ENCODE peak calls at places on chromosome 7, in six cellular contexts. One of them, this sample, is unnamed.

GRCh38 chr7:41984888-41985287 is 252.1 kb downstream of the GLI3 start:
- DNase-seq in body of pancreas: no peak
- DNase-seq in right lobe of liver: no peak
- DNase-seq in IMR-90: peak
- DNase-seq in ovary: no peak
- DNase-seq in lung: no peak
- DNase-seq in this sample: no peak

GRCh38 chr7:135925205-135925604 is 52.0 kb downstream of the MTPN start:
- DNase-seq in body of pancreas: no peak
- DNase-seq in right lobe of liver: no peak
- DNase-seq in IMR-90: peak
- DNase-seq in ovary: no peak
- DNase-seq in lung: no peak
- DNase-seq in this sample: no peak

GRCh38 chr7:115116773-115117715 is 195.2 kb downstream of the MDFIC start:
- DNase-seq in body of pancreas: peak
- DNase-seq in right lobe of liver: no peak
- DNase-seq in IMR-90: no peak
- DNase-seq in ovary: no peak
- DNase-seq in lung: no peak
- DNase-seq in this sample: no peak

GRCh38 chr7:157612664-157613561 is 276.1 kb downstream of the DNAJB6 start:
- DNase-seq in body of pancreas: peak
- DNase-seq in right lobe of liver: no peak
- DNase-seq in IMR-90: no peak
- DNase-seq in ovary: peak
- DNase-seq in lung: no peak
- DNase-seq in this sample: no peak

GRCh38 chr7:152896217-152896616 is 136.7 kb downstream of the ACTR3B start:
- DNase-seq in body of pancreas: no peak
- DNase-seq in right lobe of liver: no peak
- DNase-seq in IMR-90: no peak
- DNase-seq in ovary: no peak
- DNase-seq in lung: no peak
- DNase-seq in this sample: no peak

GRCh38 chr7:149198161-149198816 is 2.9 kb downstream of the ZNF282 start:
- DNase-seq in body of pancreas: no peak
- DNase-seq in right lobe of liver: no peak
- DNase-seq in IMR-90: no peak
- DNase-seq in ovary: no peak
- DNase-seq in lung: no peak
- DNase-seq in this sample: no peak

GRCh38 chr7:33705333-33705833 is 200.0 kb upstream of the BMPER start:
- DNase-seq in body of pancreas: no peak
- DNase-seq in right lobe of liver: no peak
- DNase-seq in IMR-90: no peak
- DNase-seq in ovary: no peak
- DNase-seq in lung: no peak
- DNase-seq in this sample: no peak

GRCh38 chr7:80772347-80773101 is 134.1 kb downstream of the CD36 start:
- DNase-seq in body of pancreas: no peak
- DNase-seq in right lobe of liver: no peak
- DNase-seq in IMR-90: no peak
- DNase-seq in ovary: no peak
- DNase-seq in lung: no peak
- DNase-seq in this sample: no peak

GRCh38 chr7:102471791-102472125 is 7.0 kb downstream of the POLR2J start:
- DNase-seq in body of pancreas: no peak
- DNase-seq in right lobe of liver: peak
- DNase-seq in IMR-90: no peak
- DNase-seq in ovary: peak
- DNase-seq in lung: no peak
- DNase-seq in this sample: no peak

GRCh38 chr7:4319280-4319679 is 362.8 kb upstream of the FOXK1 start:
- DNase-seq in body of pancreas: no peak
- DNase-seq in right lobe of liver: no peak
- DNase-seq in IMR-90: no peak
- DNase-seq in ovary: no peak
- DNase-seq in lung: no peak
- DNase-seq in this sample: no peak

GRCh38 chr7:134031835-134032617 is 95.1 kb upstream of the LRGUK start:
- DNase-seq in body of pancreas: no peak
- DNase-seq in right lobe of liver: no peak
- DNase-seq in IMR-90: peak
- DNase-seq in ovary: no peak
- DNase-seq in lung: no peak
- DNase-seq in this sample: no peak

GRCh38 chr7:28658392-28658791 is 246.1 kb downstream of the CREB5 start:
- DNase-seq in body of pancreas: no peak
- DNase-seq in right lobe of liver: no peak
- DNase-seq in IMR-90: no peak
- DNase-seq in ovary: no peak
- DNase-seq in lung: no peak
- DNase-seq in this sample: no peak

GRCh38 chr7:55522268-55522902 is 49.9 kb downstream of the VOPP1 start:
- DNase-seq in body of pancreas: no peak
- DNase-seq in right lobe of liver: no peak
- DNase-seq in IMR-90: no peak
- DNase-seq in ovary: no peak
- DNase-seq in lung: no peak
- DNase-seq in this sample: no peak

GRCh38 chr7:27689045-27689877 is 26.6 kb upstream of the HIBADH start:
- DNase-seq in body of pancreas: peak
- DNase-seq in right lobe of liver: no peak
- DNase-seq in IMR-90: peak
- DNase-seq in ovary: no peak
- DNase-seq in lung: no peak
- DNase-seq in this sample: peak

GRCh38 chr7:17623546-17624185 is 316.6 kb downstream of the SNX13 start:
- DNase-seq in body of pancreas: no peak
- DNase-seq in right lobe of liver: no peak
- DNase-seq in IMR-90: peak
- DNase-seq in ovary: no peak
- DNase-seq in lung: no peak
- DNase-seq in this sample: no peak

GRCh38 chr7:2929321-2930201 is 85.5 kb upstream of the GNA12 start:
- DNase-seq in body of pancreas: no peak
- DNase-seq in right lobe of liver: peak
- DNase-seq in IMR-90: no peak
- DNase-seq in ovary: peak
- DNase-seq in lung: no peak
- DNase-seq in this sample: no peak

GRCh38 chr7:38512704-38513103 is 118.5 kb downstream of the AMPH start:
- DNase-seq in body of pancreas: no peak
- DNase-seq in right lobe of liver: no peak
- DNase-seq in IMR-90: peak
- DNase-seq in ovary: no peak
- DNase-seq in lung: no peak
- DNase-seq in this sample: no peak

GRCh38 chr7:118731854-118732253 is 507.4 kb downstream of the ANKRD7 start:
- DNase-seq in body of pancreas: no peak
- DNase-seq in right lobe of liver: no peak
- DNase-seq in IMR-90: no peak
- DNase-seq in ovary: no peak
- DNase-seq in lung: no peak
- DNase-seq in this sample: no peak

GRCh38 chr7:28672397-28672797 is 260.1 kb downstream of the CREB5 start:
- DNase-seq in body of pancreas: no peak
- DNase-seq in right lobe of liver: no peak
- DNase-seq in IMR-90: no peak
- DNase-seq in ovary: no peak
- DNase-seq in lung: no peak
- DNase-seq in this sample: no peak

GRCh38 chr7:38374507-38374906 is 101.1 kb upstream of the TARP start:
- DNase-seq in body of pancreas: peak
- DNase-seq in right lobe of liver: no peak
- DNase-seq in IMR-90: peak
- DNase-seq in ovary: no peak
- DNase-seq in lung: no peak
- DNase-seq in this sample: peak

GRCh38 chr7:23662124-23662982 is 17.6 kb upstream of the FAM221A start:
- DNase-seq in body of pancreas: peak
- DNase-seq in right lobe of liver: no peak
- DNase-seq in IMR-90: peak
- DNase-seq in ovary: no peak
- DNase-seq in lung: no peak
- DNase-seq in this sample: no peak

GRCh38 chr7:129949292-129950133 is 3.2 kb downstream of the UBE2H start:
- DNase-seq in body of pancreas: peak
- DNase-seq in right lobe of liver: no peak
- DNase-seq in IMR-90: peak
- DNase-seq in ovary: peak
- DNase-seq in lung: peak
- DNase-seq in this sample: peak

GRCh38 chr7:134941947-134942346 is 44.4 kb upstream of the AGBL3 start:
- DNase-seq in body of pancreas: peak
- DNase-seq in right lobe of liver: no peak
- DNase-seq in IMR-90: no peak
- DNase-seq in ovary: no peak
- DNase-seq in lung: no peak
- DNase-seq in this sample: no peak

GRCh38 chr7:157964521-157964920 is 623.1 kb downstream of the PTPRN2 start:
- DNase-seq in body of pancreas: no peak
- DNase-seq in right lobe of liver: no peak
- DNase-seq in IMR-90: no peak
- DNase-seq in ovary: no peak
- DNase-seq in lung: no peak
- DNase-seq in this sample: no peak

GRCh38 chr7:151699147-151699546 is 177.8 kb downstream of the PRKAG2 start:
- DNase-seq in body of pancreas: no peak
- DNase-seq in right lobe of liver: peak
- DNase-seq in IMR-90: peak
- DNase-seq in ovary: peak
- DNase-seq in lung: no peak
- DNase-seq in this sample: no peak

GRCh38 chr7:20158684-20159083 is 58.5 kb downstream of the MACC1 start:
- DNase-seq in body of pancreas: no peak
- DNase-seq in right lobe of liver: no peak
- DNase-seq in IMR-90: peak
- DNase-seq in ovary: no peak
- DNase-seq in lung: no peak
- DNase-seq in this sample: peak
- TF ChIP-seq CTCF in body of pancreas: peak
- TF ChIP-seq CTCF in right lobe of liver: no peak
- TF ChIP-seq CTCF in IMR-90: peak
- TF ChIP-seq CTCF in ovary: no peak
- TF ChIP-seq CTCF in lung: no peak
- TF ChIP-seq CTCF in this sample: no peak

GRCh38 chr7:46681865-46682503 is 760.9 kb upstream of the IGFBP3 start:
- DNase-seq in body of pancreas: no peak
- DNase-seq in right lobe of liver: no peak
- DNase-seq in IMR-90: no peak
- DNase-seq in ovary: peak
- DNase-seq in lung: no peak
- DNase-seq in this sample: peak
- TF ChIP-seq CTCF in body of pancreas: no peak
- TF ChIP-seq CTCF in right lobe of liver: no peak
- TF ChIP-seq CTCF in IMR-90: no peak
- TF ChIP-seq CTCF in ovary: no peak
- TF ChIP-seq CTCF in lung: no peak
- TF ChIP-seq CTCF in this sample: no peak

GRCh38 chr7:100109521-100110163 is 8.2 kb downstream of the AP4M1 start:
- DNase-seq in body of pancreas: no peak
- DNase-seq in right lobe of liver: no peak
- DNase-seq in IMR-90: no peak
- DNase-seq in ovary: no peak
- DNase-seq in lung: no peak
- DNase-seq in this sample: no peak

GRCh38 chr7:100107890-100108289 is 6.4 kb downstream of the AP4M1 start:
- DNase-seq in body of pancreas: no peak
- DNase-seq in right lobe of liver: no peak
- DNase-seq in IMR-90: no peak
- DNase-seq in ovary: no peak
- DNase-seq in lung: no peak
- DNase-seq in this sample: no peak

GRCh38 chr7:100115026-100115425 is 4.1 kb downstream of the TAF6 start:
- DNase-seq in body of pancreas: no peak
- DNase-seq in right lobe of liver: no peak
- DNase-seq in IMR-90: no peak
- DNase-seq in ovary: no peak
- DNase-seq in lung: no peak
- DNase-seq in this sample: no peak

GRCh38 chr7:100111156-100111555 is 8.0 kb downstream of the TAF6 start:
- DNase-seq in body of pancreas: no peak
- DNase-seq in right lobe of liver: no peak
- DNase-seq in IMR-90: no peak
- DNase-seq in ovary: no peak
- DNase-seq in lung: no peak
- DNase-seq in this sample: no peak

DNA sequence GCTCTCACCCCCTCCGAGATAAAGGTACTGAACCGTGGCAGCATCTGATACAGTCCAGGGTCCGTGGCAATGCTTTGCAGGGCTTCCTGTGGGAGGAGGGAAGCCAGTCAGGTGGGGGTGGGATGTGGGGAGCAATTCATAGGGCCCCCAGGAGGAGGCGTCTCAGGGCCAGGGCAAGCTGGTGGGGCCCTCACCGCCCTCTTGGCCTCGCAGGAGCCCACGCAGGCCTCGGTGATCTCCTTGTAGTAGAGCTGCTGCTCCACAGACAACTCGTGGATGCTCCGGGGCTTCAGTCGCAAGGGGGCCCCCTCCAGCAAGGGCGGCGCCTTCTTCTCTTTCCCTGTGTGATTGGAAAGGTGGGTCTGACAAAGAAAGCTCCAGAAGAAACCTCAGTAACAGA is 7.2 kb downstream of the TAF6 start:
- DNase-seq in body of pancreas: no peak
- DNase-seq in right lobe of liver: no peak
- DNase-seq in IMR-90: no peak
- DNase-seq in ovary: no peak
- DNase-seq in lung: no peak
- DNase-seq in this sample: no peak
- TF ChIP-seq CTCF in body of pancreas: no peak
- TF ChIP-seq CTCF in right lobe of liver: no peak
- TF ChIP-seq CTCF in IMR-90: no peak
- TF ChIP-seq CTCF in ovary: no peak
- TF ChIP-seq CTCF in lung: no peak
- TF ChIP-seq CTCF in this sample: no peak

DNA sequence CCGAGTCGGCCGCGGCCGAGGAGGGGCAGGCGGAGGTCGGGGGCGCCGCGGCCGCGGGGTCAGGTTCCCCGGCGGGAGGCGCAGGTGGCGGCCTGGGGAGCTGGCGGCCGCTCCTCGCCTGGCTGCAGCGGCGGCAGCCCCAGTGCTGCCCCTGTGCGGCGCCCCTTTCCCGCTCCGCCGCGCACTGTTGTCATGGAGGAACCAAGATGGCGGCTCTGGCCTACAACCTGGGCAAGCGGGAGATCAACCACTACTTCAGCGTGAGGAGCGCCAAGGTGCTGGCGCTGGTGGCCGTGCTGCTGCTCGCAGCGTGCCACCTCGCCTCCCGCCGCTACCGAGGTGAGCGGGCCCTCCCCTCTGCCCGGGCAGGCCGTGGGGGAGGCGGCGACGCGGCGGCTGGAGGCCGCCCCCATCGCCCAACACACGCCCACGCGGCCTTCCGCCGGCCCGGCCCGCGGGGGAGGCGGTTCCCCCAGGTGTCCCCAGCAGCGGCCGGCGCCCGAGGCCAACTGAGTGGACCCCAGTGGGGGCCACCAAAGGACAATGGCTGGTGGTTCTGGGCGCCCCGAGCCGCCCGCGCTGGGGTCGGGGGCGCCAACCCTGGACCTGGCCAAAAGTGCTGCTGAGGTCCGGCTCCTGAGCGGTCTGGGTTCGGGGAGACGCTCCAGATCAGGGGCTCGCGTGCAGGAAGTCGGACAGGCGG is 421 bp downstream of the CASD1 start:
- DNase-seq in body of pancreas: peak
- DNase-seq in right lobe of liver: peak
- DNase-seq in IMR-90: peak
- DNase-seq in ovary: peak
- DNase-seq in lung: peak
- DNase-seq in this sample: peak
- TF ChIP-seq CTCF in body of pancreas: no peak
- TF ChIP-seq CTCF in right lobe of liver: peak
- TF ChIP-seq CTCF in IMR-90: peak
- TF ChIP-seq CTCF in ovary: no peak
- TF ChIP-seq CTCF in lung: no peak
- TF ChIP-seq CTCF in this sample: no peak